ENCODE peak calls at places on chromosomes 4 and X, in four cellular contexts. One of them, this sample, is unnamed.

GRCh38 chr4:60365176-60365575 is 835.0 kb upstream of the ADGRL3 start:
- DNase-seq in H9: no peak
- DNase-seq in mesendoderm: no peak
- DNase-seq in H1: no peak
- DNase-seq in this sample: no peak

GRCh38 chrX:29145316-29145715 is 558.1 kb downstream of the IL1RAPL1 start:
- DNase-seq in H1: no peak
- DNase-seq in H9: no peak
- DNase-seq in mesendoderm: no peak
- DNase-seq in this sample: peak; percentile 61

GRCh38 chr4:141058739-141059507 is 74.3 kb downstream of the RNF150 start:
- DNase-seq in mesendoderm: no peak
- DNase-seq in H1: no peak
- DNase-seq in H9: no peak
- DNase-seq in this sample: peak; percentile 94

GRCh38 chr4:7291372-7292135 is 99.2 kb downstream of the SORCS2 start:
- DNase-seq in mesendoderm: no peak
- DNase-seq in H1: no peak
- DNase-seq in H9: no peak
- DNase-seq in this sample: peak; percentile 40

GRCh38 chr4:54941994-54942552 is 183.3 kb downstream of the KDR start:
- DNase-seq in mesendoderm: no peak
- DNase-seq in H1: no peak
- DNase-seq in H9: no peak
- DNase-seq in this sample: no peak

GRCh38 chr4:185143596-185143969 is 517 bp downstream of the SLC25A4 start:
- DNase-seq in H1: no peak
- DNase-seq in H9: no peak
- DNase-seq in mesendoderm: no peak
- DNase-seq in this sample: peak; percentile 17

GRCh38 chr4:83831588-83831987 is 295.7 kb downstream of the GPAT3 start:
- DNase-seq in mesendoderm: no peak
- DNase-seq in H1: no peak
- DNase-seq in H9: no peak
- DNase-seq in this sample: no peak

GRCh38 chr4:133068083-133068482 is 81.0 kb upstream of the PCDH10 start:
- DNase-seq in mesendoderm: no peak
- DNase-seq in H1: no peak
- DNase-seq in H9: no peak
- DNase-seq in this sample: no peak

GRCh38 chrX:46407753-46408130 is 137.5 kb downstream of the ZNF674 start:
- DNase-seq in H9: no peak
- DNase-seq in H1: no peak
- DNase-seq in mesendoderm: no peak
- DNase-seq in this sample: peak; percentile 31

GRCh38 chrX:15269618-15270521 is at the start of gene ASB9:
- DNase-seq in H1: peak; percentile 39
- DNase-seq in H9: peak; percentile 43
- DNase-seq in mesendoderm: peak; percentile 45
- DNase-seq in this sample: peak; percentile 34

GRCh38 chrX:13383907-13384306 is 64.1 kb upstream of the ATXN3L start:
- DNase-seq in H1: no peak
- DNase-seq in mesendoderm: no peak
- DNase-seq in H9: no peak
- DNase-seq in this sample: no peak

GRCh38 chr4:20645231-20645630 is 55.0 kb upstream of the PACRGL start:
- DNase-seq in H1: no peak
- DNase-seq in mesendoderm: no peak
- DNase-seq in H9: no peak
- DNase-seq in this sample: no peak

GRCh38 chr4:157217708-157218107 is 2.8 kb upstream of the GRIA2 start:
- DNase-seq in H1: no peak
- DNase-seq in mesendoderm: peak; percentile 16
- DNase-seq in H9: no peak
- DNase-seq in this sample: peak; percentile 13

GRCh38 chrX:110699109-110699508 is 96.5 kb downstream of the CHRDL1 start:
- DNase-seq in H1: no peak
- DNase-seq in mesendoderm: no peak
- DNase-seq in H9: no peak
- DNase-seq in this sample: no peak

GRCh38 chr4:138242076-138242829 is at the start of gene SLC7A11:
- DNase-seq in mesendoderm: peak; percentile 99
- DNase-seq in H1: peak; percentile 58
- DNase-seq in H9: peak; percentile 91
- DNase-seq in this sample: peak; percentile 100

GRCh38 chrX:87525771-87526229 is 8.2 kb downstream of the KLHL4 start:
- DNase-seq in mesendoderm: no peak
- DNase-seq in H9: no peak
- DNase-seq in H1: no peak
- DNase-seq in this sample: peak; percentile 78

GRCh38 chrX:150225266-150225665 is 137.9 kb upstream of the MAMLD1 start:
- DNase-seq in mesendoderm: no peak
- DNase-seq in H9: no peak
- DNase-seq in H1: no peak
- DNase-seq in this sample: no peak

GRCh38 chr4:18934197-18934596 is 912.6 kb upstream of the LCORL start:
- DNase-seq in H9: no peak
- DNase-seq in H1: no peak
- DNase-seq in mesendoderm: peak; percentile 29
- DNase-seq in this sample: no peak

GRCh38 chrX:148573119-148573518 is 72.7 kb downstream of the AFF2 start:
- DNase-seq in H9: peak; percentile 33
- DNase-seq in H1: no peak
- DNase-seq in mesendoderm: peak; percentile 60
- DNase-seq in this sample: no peak

GRCh38 chrX:154040307-154040756 is 20.6 kb upstream of the IRAK1 start:
- DNase-seq in H9: no peak
- DNase-seq in mesendoderm: no peak
- DNase-seq in H1: no peak
- DNase-seq in this sample: peak; percentile 87

GRCh38 chr4:14607578-14607977 is 394.7 kb upstream of the CPEB2 start:
- DNase-seq in mesendoderm: no peak
- DNase-seq in H9: no peak
- DNase-seq in H1: no peak
- DNase-seq in this sample: no peak

GRCh38 chr4:25814323-25814722 is 48.5 kb downstream of the SEL1L3 start:
- DNase-seq in mesendoderm: no peak
- DNase-seq in H9: no peak
- DNase-seq in H1: no peak
- DNase-seq in this sample: peak; percentile 63

GRCh38 chr4:151894246-151894645 is 133.4 kb upstream of the GATB start:
- DNase-seq in mesendoderm: no peak
- DNase-seq in H1: no peak
- DNase-seq in H9: no peak
- DNase-seq in this sample: no peak

GRCh38 chr4:93031431-93032098 is 727.8 kb downstream of the GRID2 start:
- DNase-seq in H9: no peak
- DNase-seq in mesendoderm: no peak
- DNase-seq in H1: no peak
- DNase-seq in this sample: no peak

GRCh38 chr4:110953191-110953590 is 330.3 kb upstream of the PITX2 start:
- DNase-seq in mesendoderm: peak; percentile 50
- DNase-seq in H1: no peak
- DNase-seq in H9: no peak
- DNase-seq in this sample: no peak

GRCh38 chrX:45806410-45807121 is 605.9 kb upstream of the DIPK2B start:
- DNase-seq in H1: no peak
- DNase-seq in H9: no peak
- DNase-seq in mesendoderm: peak; percentile 72
- DNase-seq in this sample: peak; percentile 92

GRCh38 chrX:130555341-130555740 is 153.6 kb downstream of the RBMX2 start:
- DNase-seq in H9: no peak
- DNase-seq in H1: no peak
- DNase-seq in mesendoderm: no peak
- DNase-seq in this sample: no peak

GRCh38 chrX:153526801-153527599 is 9.6 kb downstream of the ATP2B3 start:
- DNase-seq in H1: no peak
- DNase-seq in H9: no peak
- DNase-seq in mesendoderm: no peak
- DNase-seq in this sample: no peak

GRCh38 chr4:7359302-7360063 is 75.2 kb downstream of the PSAPL1 start:
- DNase-seq in H1: no peak
- DNase-seq in mesendoderm: no peak
- DNase-seq in H9: no peak
- DNase-seq in this sample: no peak

DNA sequence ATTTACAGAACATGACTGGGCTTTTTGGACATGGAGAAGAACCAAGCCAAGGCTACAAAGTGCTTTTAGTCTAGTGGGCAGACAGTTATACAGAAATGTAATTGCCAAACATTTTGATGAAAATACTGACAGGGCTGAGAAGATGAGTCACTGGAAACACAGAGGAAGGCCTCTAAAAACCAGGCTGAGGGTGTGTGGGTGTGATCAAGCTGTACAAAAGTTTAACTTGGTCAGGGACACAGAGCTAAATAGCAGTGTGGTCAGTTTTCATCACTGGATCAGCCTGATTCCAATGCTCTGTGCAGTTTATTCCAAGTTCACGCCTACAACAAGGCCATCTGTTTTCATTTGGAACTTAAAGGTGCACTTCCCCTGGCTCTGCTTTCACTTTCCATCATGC is 10.6 kb downstream of the CENPVL3 start:
- DNase-seq in H1: no peak
- DNase-seq in mesendoderm: no peak
- DNase-seq in H9: no peak
- DNase-seq in this sample: peak; percentile 1
- H4K5ac ChIP-seq in H1: no peak overlapping the region
- H4K5ac ChIP-seq in mesendoderm: no peak overlapping the region
- H4K5ac ChIP-seq in H9: no peak overlapping the region
- H4K5ac ChIP-seq in this sample: no peak overlapping the region

GRCh38 chr4:98865059-98865458 is 63.9 kb downstream of the EIF4E start:
- DNase-seq in H9: no peak
- DNase-seq in H1: no peak
- DNase-seq in mesendoderm: no peak
- DNase-seq in this sample: no peak
- H4K5ac ChIP-seq in H9: no peak overlapping the region
- H4K5ac ChIP-seq in H1: no peak overlapping the region
- H4K5ac ChIP-seq in mesendoderm: no peak overlapping the region
- H4K5ac ChIP-seq in this sample: no peak overlapping the region

GRCh38 chr4:52037730-52038108 is 380 bp downstream of the SGCB start:
- DNase-seq in H9: peak; percentile 64
- DNase-seq in mesendoderm: peak; percentile 51
- DNase-seq in H1: peak; percentile 76
- DNase-seq in this sample: peak; percentile 33

GRCh38 chr4:52038109-52038912 is at the start of gene SGCB:
- DNase-seq in H9: peak; percentile 71
- DNase-seq in H1: peak; percentile 82
- DNase-seq in mesendoderm: peak; percentile 63
- DNase-seq in this sample: peak; percentile 31

GRCh38 chr4:52032005-52032404 is 6.1 kb downstream of the SGCB start:
- DNase-seq in mesendoderm: no peak
- DNase-seq in H9: no peak
- DNase-seq in H1: no peak
- DNase-seq in this sample: no peak

GRCh38 chr4:52035190-52035589 is 2.9 kb downstream of the SGCB start:
- DNase-seq in H1: no peak
- DNase-seq in H9: no peak
- DNase-seq in mesendoderm: no peak
- DNase-seq in this sample: no peak

DNA sequence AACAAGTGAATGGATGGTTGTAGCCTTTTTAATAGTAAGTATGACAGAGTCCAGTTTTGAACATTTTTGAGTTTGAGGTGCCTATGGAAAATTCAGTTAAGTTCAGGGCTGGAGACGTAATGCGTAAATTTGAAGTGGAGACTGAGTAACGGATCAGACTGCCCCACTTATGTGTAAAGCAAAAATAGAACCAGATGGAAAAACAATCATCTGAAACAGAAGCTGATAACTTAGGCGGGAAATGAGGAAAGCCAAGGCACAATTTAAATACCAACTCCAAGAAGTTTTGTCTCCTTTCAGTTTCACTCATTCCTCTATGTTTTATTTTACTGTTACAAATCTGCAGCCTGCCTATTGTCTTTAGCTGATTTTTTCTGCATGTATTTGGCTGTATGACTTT is 1.2 kb downstream of the SGCB start:
- DNase-seq in H9: no peak
- DNase-seq in mesendoderm: no peak
- DNase-seq in H1: no peak
- DNase-seq in this sample: no peak
- H4K5ac ChIP-seq in H9: no peak overlapping the region
- H4K5ac ChIP-seq in mesendoderm: no peak overlapping the region
- H4K5ac ChIP-seq in H1: no peak overlapping the region
- H4K5ac ChIP-seq in this sample: no peak overlapping the region

GRCh38 chr4:1868912-1869311 is 2.3 kb upstream of the NSD2 start:
- DNase-seq in H1: no peak
- DNase-seq in H9: no peak
- DNase-seq in mesendoderm: no peak
- DNase-seq in this sample: no peak
- H4K5ac ChIP-seq in H1: no peak overlapping the region
- H4K5ac ChIP-seq in H9: no peak overlapping the region
- H4K5ac ChIP-seq in mesendoderm: no peak overlapping the region
- H4K5ac ChIP-seq in this sample: no peak overlapping the region

DNA sequence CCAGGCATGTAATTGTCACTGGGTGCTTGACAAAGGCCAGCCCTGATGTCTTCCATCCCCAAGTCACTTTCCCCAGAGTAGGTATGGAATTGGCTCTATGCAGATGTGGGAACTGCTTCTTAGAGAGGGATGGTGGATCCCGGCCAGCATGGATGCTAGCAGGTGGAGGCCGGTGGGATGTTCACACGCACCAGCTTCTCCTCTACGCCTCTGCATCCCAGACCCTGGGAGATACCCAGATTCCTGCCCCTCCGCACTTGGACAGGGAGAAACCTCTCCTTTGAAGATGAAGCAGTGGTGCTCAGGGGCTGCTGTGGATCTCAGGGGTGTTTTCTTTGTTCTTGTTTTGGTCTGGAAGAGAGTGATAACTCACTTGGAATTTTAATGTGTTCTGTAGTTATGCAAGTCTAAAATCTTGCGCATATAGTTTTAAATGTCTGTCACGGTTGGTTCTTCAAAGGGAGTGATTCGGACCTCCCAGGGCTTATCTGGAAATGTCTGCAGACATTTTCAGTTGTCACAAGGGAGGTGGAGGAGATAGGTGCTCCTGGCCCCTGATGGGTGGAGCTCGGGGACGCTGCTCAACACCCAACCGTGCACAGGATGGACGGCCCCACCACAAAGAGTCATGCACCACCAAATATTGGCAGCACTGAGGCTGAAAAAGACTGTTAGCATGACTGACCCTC is 308.0 kb downstream of the DHRSX start:
- DNase-seq in H1: no peak
- DNase-seq in H9: no peak
- DNase-seq in mesendoderm: no peak
- DNase-seq in this sample: no peak
- H4K5ac ChIP-seq in H1: no peak overlapping the region
- H4K5ac ChIP-seq in H9: no peak overlapping the region
- H4K5ac ChIP-seq in mesendoderm: no peak overlapping the region
- H4K5ac ChIP-seq in this sample: no peak overlapping the region

DNA sequence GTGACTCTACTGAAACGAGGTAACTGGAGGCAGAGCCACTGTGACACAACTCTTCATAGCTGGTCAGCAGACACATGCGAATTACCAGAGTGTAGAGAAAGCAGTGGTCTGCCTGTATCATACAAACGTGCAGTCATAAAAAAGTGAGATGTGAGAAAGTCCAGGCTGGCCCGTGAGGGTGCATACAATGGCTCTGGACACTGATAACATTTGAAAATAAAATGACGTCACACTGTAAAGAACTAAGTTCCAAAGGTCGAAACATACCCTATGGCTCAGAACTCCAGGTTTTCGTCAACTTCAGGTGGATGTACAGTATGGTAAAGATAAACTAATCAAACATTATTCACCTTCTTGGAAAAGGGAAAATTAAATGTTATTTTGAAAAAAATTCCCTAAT is 95.7 kb downstream of the SHISA3 start:
- DNase-seq in H1: no peak
- DNase-seq in mesendoderm: no peak
- DNase-seq in H9: no peak
- DNase-seq in this sample: no peak
- H4K5ac ChIP-seq in H1: no peak overlapping the region
- H4K5ac ChIP-seq in mesendoderm: no peak overlapping the region
- H4K5ac ChIP-seq in H9: no peak overlapping the region
- H4K5ac ChIP-seq in this sample: no peak overlapping the region

This sample was measured in IMR-90.